ENCODE peak calls at places on chromosomes 6 and 20, in seven cellular contexts. K is lower lobe of right lung, Y is heart left ventricle, J is HCT116, M is AG10803, W is gastrocnemius medialis, U is uterus. X is an unnamed sample.

GRCh38 chr20:37257993-37258392 is 3.6 kb downstream of the GHRH start:
- DNase-seq in K (no peak), Y (no peak), J (no peak), M (no peak), W (no peak), U (no peak), X (no peak)

GRCh38 chr6:53725791-53726575 is 60.4 kb upstream of the KLHL31 start:
- DNase-seq in K (peak), Y (peak), J (no peak), M (peak), W (peak), U (peak), X (peak)

GRCh38 chr6:107736713-107737396 is 87.3 kb downstream of the SCML4 start:
- DNase-seq in K (no peak), Y (no peak), J (no peak), M (no peak), W (no peak), U (no peak), X (no peak)

GRCh38 chr6:84853901-84854300 is 89.5 kb upstream of the TBX18 start:
- DNase-seq in K (no peak), Y (no peak), J (no peak), M (no peak), W (no peak), U (no peak), X (no peak)

GRCh38 chr20:50350510-50351249 is 159.5 kb upstream of the PTPN1 start:
- DNase-seq in K (no peak), Y (no peak), J (no peak), M (no peak), W (no peak), U (no peak), X (no peak)

GRCh38 chr6:90369024-90369519 is 72.4 kb upstream of the BACH2 start:
- DNase-seq in K (no peak), Y (peak), J (peak), M (peak), W (peak), U (peak), X (peak)

GRCh38 chr6:167842457-167842856 is 15.7 kb downstream of the AFDN start:
- DNase-seq in K (no peak), Y (no peak), J (no peak), M (no peak), W (no peak), U (no peak), X (no peak)

GRCh38 chr6:332671-333070 is 40.4 kb downstream of the DUSP22 start:
- DNase-seq in K (no peak), Y (no peak), J (no peak), M (peak), W (no peak), U (no peak), X (peak)

GRCh38 chr20:5918856-5919633 is 31.3 kb downstream of the TRMT6 start:
- DNase-seq in K (no peak), Y (no peak), J (no peak), M (peak), W (no peak), U (no peak), X (peak)

GRCh38 chr6:157533397-157533814 is 152.4 kb downstream of the ZDHHC14 start:
- DNase-seq in K (no peak), Y (no peak), J (no peak), M (no peak), W (no peak), U (no peak), X (no peak)

GRCh38 chr20:9186396-9186795 is 117.5 kb downstream of the PLCB4 start:
- DNase-seq in K (no peak), Y (no peak), J (no peak), M (no peak), W (no peak), U (no peak), X (no peak)

GRCh38 chr20:17621229-17621968 is 51.5 kb downstream of the DSTN start:
- DNase-seq in K (peak), Y (peak), J (no peak), M (no peak), W (peak), U (no peak), X (no peak)

GRCh38 chr6:18262812-18263560 is 1.3 kb downstream of the DEK start:
- DNase-seq in K (no peak), Y (no peak), J (no peak), M (no peak), W (no peak), U (no peak), X (peak)

GRCh38 chr6:113428702-113429101 is 428.4 kb upstream of the MARCKS start:
- DNase-seq in K (no peak), Y (no peak), J (no peak), M (no peak), W (no peak), U (no peak), X (no peak)

GRCh38 chr6:33168202-33168601 is 24.1 kb downstream of the COL11A2 start:
- DNase-seq in K (no peak), Y (no peak), J (no peak), M (no peak), W (no peak), U (no peak), X (no peak)

GRCh38 chr6:113819169-113819830 is 37.8 kb upstream of the MARCKS start:
- DNase-seq in K (no peak), Y (no peak), J (no peak), M (no peak), W (no peak), U (no peak), X (no peak)

GRCh38 chr6:159953091-159953581 is 15.7 kb upstream of the IGF2R start:
- DNase-seq in K (peak), Y (peak), J (no peak), M (peak), W (no peak), U (no peak), X (peak)

GRCh38 chr6:111559193-111560097 is 46.2 kb downstream of the TRAF3IP2 start:
- DNase-seq in K (no peak), Y (no peak), J (no peak), M (peak), W (peak), U (peak), X (peak)

DNA sequence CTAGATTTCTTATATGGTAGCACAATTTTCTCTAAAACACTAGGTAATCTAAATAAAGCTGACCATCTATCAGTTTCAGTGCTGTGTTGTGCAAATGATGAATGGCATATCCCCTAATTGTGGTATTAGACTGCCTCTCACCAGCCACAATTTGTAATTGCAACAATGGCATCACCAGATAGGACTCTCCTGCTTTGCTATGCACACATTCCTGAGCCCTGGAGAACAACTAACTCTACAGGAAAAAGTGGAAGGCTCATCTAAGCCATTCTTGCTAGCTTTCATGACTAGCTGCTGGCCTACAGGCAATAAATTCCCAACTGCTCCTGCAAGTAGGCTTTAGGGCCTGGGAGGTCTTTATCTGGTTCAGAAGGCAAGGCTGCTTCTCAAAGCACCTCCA is 974.1 kb downstream of the EYS start:
- DNase-seq in K (no peak), Y (no peak), J (no peak), M (no peak), W (no peak), U (no peak), X (no peak)
- TF ChIP-seq CTCF in K (no peak), Y (no peak), J (no peak), M (no peak), W (no peak), U (no peak), X (no peak)

GRCh38 chr20:49276895-49277785 is 717 bp downstream of the ZNFX1 start:
- DNase-seq in K (peak), Y (peak), J (no peak), M (no peak), W (peak), U (peak), X (no peak)
- H3K4me3 ChIP-seq in K (peak), Y (peak), J (peak), M (peak), W (peak), U (peak), X (peak)

DNA sequence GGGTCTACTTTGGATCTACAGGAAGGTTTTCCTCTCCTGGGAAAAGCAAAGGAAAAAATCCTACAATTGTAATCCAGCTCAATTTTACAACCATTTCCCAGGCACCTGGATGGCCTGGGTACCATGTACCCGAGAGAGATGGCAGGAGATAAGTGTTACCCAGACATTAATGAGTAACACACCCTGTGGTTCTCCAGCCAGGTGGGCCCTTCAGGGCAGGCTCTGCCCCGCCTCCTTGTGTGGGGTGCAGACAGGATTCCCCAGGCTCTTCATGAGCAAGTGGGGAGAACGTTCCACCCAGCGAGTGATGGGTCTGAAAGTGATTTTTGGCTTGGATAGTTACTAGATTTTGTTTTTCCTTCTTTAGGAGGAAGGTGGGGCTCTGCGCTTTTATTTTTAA is 244.0 kb downstream of the TAF4 start:
- DNase-seq in K (peak), Y (no peak), J (no peak), M (no peak), W (no peak), U (no peak), X (no peak)
- TF ChIP-seq CTCF in K (no peak), Y (no peak), J (no peak), M (no peak), W (no peak), U (no peak), X (no peak)

DNA sequence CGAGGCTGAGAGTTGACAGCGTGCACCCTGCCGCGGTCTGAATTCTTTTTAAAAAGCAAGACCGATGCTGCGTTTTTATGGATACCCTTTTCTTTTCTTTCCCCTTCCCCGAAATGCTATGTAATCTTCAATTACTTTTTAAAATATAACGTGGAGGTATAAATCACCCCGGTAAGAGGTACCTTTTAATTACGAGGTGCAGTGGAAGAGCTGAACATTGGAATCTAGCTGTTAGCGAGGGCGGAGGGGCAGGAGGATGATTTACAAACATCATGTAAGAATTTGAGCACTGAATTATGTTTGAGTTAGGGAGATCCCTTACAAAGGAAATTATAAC is 1.2 kb downstream of the EYA2 start:
- DNase-seq in K (no peak), Y (no peak), J (no peak), M (no peak), W (no peak), U (no peak), X (no peak)
- H3K4me3 ChIP-seq in K (peak), Y (peak), J (no peak), M (peak), W (peak), U (peak), X (no peak)

GRCh38 chr20:34955232-34956040 is at the start of the genes GSS and MYH7B:
- DNase-seq in K (peak), Y (peak), J (peak), M (peak), W (peak), U (peak), X (peak)
- TF ChIP-seq CTCF in K (no peak), Y (peak), J (peak), M (peak), W (peak), U (peak), X (peak)

DNA sequence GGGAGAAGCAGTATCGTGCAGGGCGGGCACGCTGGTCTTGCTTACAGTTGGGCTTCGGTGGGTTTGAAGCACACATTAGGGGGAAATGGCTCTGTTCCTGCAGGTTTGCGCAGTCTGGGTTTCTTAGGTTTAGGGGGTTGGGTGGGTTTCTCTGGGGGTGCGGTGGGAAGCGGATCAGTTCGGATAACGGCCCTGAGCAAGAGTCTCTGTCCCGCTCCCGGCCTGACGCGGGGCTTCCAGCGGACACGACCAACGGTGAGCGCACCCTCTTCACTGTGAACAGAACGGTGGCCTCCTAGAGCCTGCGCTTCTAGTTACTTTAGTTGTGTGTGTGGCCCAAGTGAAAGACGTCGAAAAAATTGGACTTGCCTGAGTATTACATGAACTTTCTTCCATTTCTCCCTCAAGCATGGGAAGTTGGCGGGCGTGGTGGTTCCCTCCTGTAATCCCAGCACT is 635 bp upstream of the ELOVL2 start:
- DNase-seq in K (no peak), Y (no peak), J (no peak), M (no peak), W (no peak), U (no peak), X (no peak)
- H3K4me3 ChIP-seq in K (peak), Y (peak), J (no peak), M (peak), W (no peak), U (no peak), X (peak)

DNA sequence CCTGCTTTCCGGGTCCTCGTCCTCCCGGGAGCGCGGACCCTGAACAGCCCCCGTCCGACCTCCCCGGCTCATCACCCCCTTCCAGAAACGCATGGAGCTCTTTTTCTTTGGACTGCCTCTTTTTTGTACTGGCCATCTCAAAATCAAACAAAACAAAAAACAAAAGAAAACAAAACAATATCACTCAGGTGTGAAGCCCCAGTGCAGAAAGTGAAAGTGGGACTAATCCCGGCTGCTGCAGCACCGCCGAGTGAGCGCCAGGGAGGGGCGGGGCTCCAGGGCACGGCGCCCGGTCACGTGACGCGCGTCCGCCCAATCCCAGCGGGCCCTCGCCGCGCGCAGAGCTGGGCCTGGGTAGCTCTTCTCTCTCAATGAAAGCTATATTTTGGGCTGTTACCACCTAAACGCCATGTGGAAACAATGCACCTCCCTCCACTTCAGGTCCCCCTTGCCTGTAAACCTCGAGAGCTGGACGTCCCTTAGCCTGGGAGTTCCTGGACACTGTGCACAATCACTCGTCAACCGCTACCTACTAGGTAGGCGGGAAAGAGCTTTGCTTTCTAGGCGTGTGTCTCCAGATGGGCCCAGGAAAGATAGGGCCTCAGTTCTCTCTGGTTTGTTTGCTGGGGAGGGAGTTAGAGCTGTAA is 93.7 kb upstream of the PRDM1 start:
- DNase-seq in K (peak), Y (peak), J (no peak), M (peak), W (peak), U (peak), X (peak)
- TF ChIP-seq CTCF in K (no peak), Y (no peak), J (no peak), M (no peak), W (peak), U (no peak), X (no peak)

DNA sequence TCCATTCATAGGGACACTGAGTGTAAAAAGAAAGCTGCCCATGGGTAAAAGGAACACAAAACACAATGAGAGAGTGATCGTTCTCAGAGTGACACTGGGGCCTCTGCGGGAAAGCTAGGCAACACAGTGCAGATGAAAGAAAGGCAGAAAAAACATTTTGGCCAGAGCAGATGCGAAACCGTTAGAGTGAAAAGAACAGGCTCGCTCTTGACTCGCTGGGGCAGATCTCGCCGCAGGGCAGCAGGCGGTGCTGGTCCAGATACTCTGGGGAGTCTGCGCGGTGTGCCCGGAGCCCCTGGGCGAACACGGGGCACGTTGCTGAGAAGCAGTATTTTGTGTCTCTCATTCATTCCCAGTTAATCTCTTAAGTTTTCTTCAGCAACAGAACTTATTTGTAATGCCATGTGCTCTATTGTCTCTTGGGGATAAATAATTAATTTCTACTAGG is 685.0 kb downstream of the QKI start:
- DNase-seq in K (no peak), Y (no peak), J (no peak), M (no peak), W (peak), U (no peak), X (no peak)
- H3K4me3 ChIP-seq in K (no peak), Y (no peak), J (no peak), M (no peak), W (no peak), U (no peak), X (no peak)

X was measured in fibroblast of the aortic adventitia.